ENCODE peak calls at places on chromosomes 11 and 22, in nine cellular contexts. Q is mesendoderm, S is RWPE1, P is choroid plexus epithelial cell, D is memory B cell, X is renal cortical epithelial cell, Y is SW 1271, W is NCI-H1092 treated with DMSO at 0.1 percent for 48 hours, Z is adipocyte. L is an unnamed sample.

GRCh38 chr11:118620529-118621070 is 13.2 kb downstream of the PHLDB1 start:
- DNase-seq in Q (no peak), S (no peak), P (no peak), D (no peak), X (no peak), Y (peak; percentile 80), W (no peak), Z (no peak), L (no peak)

GRCh38 chr11:46436113-46436512 is 44.5 kb upstream of the CHRM4 start:
- DNase-seq in Q (no peak), S (no peak), P (no peak), D (no peak), X (no peak), Y (no peak), W (peak; percentile 77), Z (no peak), L (no peak)

GRCh38 chr22:43262990-43263644 is 76.2 kb upstream of the TTLL12 start:
- DNase-seq in Q (no peak), S (no peak), P (peak; percentile 45), D (no peak), X (no peak), Y (no peak), W (no peak), Z (no peak), L (no peak)

GRCh38 chr22:19122752-19123492 is 710 bp upstream of the DGCR2 start:
- DNase-seq in Q (peak; percentile 69), S (no peak), P (peak; percentile 38), D (no peak), X (no peak), Y (no peak), W (peak; percentile 30), Z (peak; percentile 53), L (no peak)

GRCh38 chr11:65436412-65437032 is 13.9 kb downstream of the NEAT1 start:
- DNase-seq in Q (no peak), S (no peak), P (peak; percentile 74), D (no peak), X (peak; percentile 41), Y (no peak), W (no peak), Z (peak; percentile 10), L (no peak)

GRCh38 chr11:117528061-117528780 is 200.6 kb downstream of the CEP164 start:
- DNase-seq in Q (no peak), S (no peak), P (no peak), D (no peak), X (peak; percentile 7), Y (no peak), W (peak; percentile 37), Z (no peak), L (peak; percentile 14)

GRCh38 chr11:33779849-33780528 is 5.7 kb upstream of the FBXO3 start:
- DNase-seq in Q (peak; percentile 50), S (no peak), P (peak; percentile 92), D (no peak), X (peak; percentile 75), Y (no peak), W (no peak), Z (peak; percentile 77), L (no peak)

GRCh38 chr11:130006929-130007328 is 4.3 kb upstream of the PRDM10 start:
- DNase-seq in Q (no peak), S (no peak), P (no peak), D (no peak), X (no peak), Y (no peak), W (no peak), Z (no peak), L (no peak)

GRCh38 chr11:117477721-117478120 is 150.1 kb downstream of the CEP164 start:
- DNase-seq in Q (no peak), S (no peak), P (no peak), D (no peak), X (no peak), Y (no peak), W (no peak), Z (no peak), L (no peak)

GRCh38 chr11:45918331-45918941 is 759 bp upstream of the PEX16 start:
- DNase-seq in Q (peak; percentile 73), S (peak; percentile 84), P (peak; percentile 78), D (no peak), X (peak; percentile 39), Y (peak; percentile 80), W (peak; percentile 88), Z (peak; percentile 93), L (peak; percentile 88)

GRCh38 chr11:2444301-2445106 is at the start of the genes KCNQ1 and TRPM5:
- DNase-seq in Q (peak; percentile 37), S (peak; percentile 63), P (no peak), D (peak; percentile 79), X (no peak), Y (peak; percentile 33), W (peak; percentile 29), Z (peak; percentile 7), L (peak; percentile 80)

GRCh38 chr22:44940121-44940520 is 69.7 kb downstream of the PHF21B start:
- DNase-seq in Q (peak; percentile 22), S (no peak), P (no peak), D (no peak), X (no peak), Y (no peak), W (no peak), Z (no peak), L (no peak)

GRCh38 chr22:19786959-19787848 is 26.6 kb downstream of the TBX1 start:
- DNase-seq in Q (no peak), S (no peak), P (no peak), D (no peak), X (no peak), Y (no peak), W (no peak), Z (no peak), L (no peak)

GRCh38 chr11:30281476-30282288 is 41.2 kb upstream of the ARL14EP start:
- DNase-seq in Q (no peak), S (no peak), P (no peak), D (no peak), X (no peak), Y (no peak), W (no peak), Z (no peak), L (no peak)

GRCh38 chr22:36413022-36413770 is 25.4 kb upstream of the MYH9 start:
- DNase-seq in Q (peak; percentile 91), S (peak; percentile 26), P (no peak), D (no peak), X (peak; percentile 79), Y (no peak), W (no peak), Z (no peak), L (no peak)

GRCh38 chr11:117822031-117822521 is 2.5 kb downstream of the FXYD2 start:
- DNase-seq in Q (peak; percentile 49), S (no peak), P (peak; percentile 46), D (peak; percentile 55), X (no peak), Y (no peak), W (no peak), Z (peak; percentile 21), L (no peak)

GRCh38 chr22:40484906-40485660 is 114.7 kb downstream of the SGSM3 start:
- DNase-seq in Q (no peak), S (no peak), P (peak; percentile 46), D (no peak), X (no peak), Y (no peak), W (no peak), Z (peak; percentile 75), L (no peak)

GRCh38 chr11:78973833-78974232 is 399.2 kb upstream of the NARS2 start:
- DNase-seq in Q (no peak), S (no peak), P (no peak), D (no peak), X (no peak), Y (no peak), W (no peak), Z (no peak), L (no peak)

GRCh38 chr22:49033616-49034015 is 794.1 kb downstream of the BRD1 start:
- DNase-seq in Q (no peak), S (no peak), P (no peak), D (no peak), X (no peak), Y (no peak), W (no peak), Z (no peak), L (no peak)

GRCh38 chr11:103851166-103851651 is 185.2 kb upstream of the DDI1 start:
- DNase-seq in Q (no peak), S (no peak), P (peak; percentile 88), D (no peak), X (peak; percentile 97), Y (no peak), W (no peak), Z (peak; percentile 46), L (no peak)

GRCh38 chr22:17334983-17335382 is 34.3 kb upstream of the CECR2 start:
- DNase-seq in Q (no peak), S (no peak), P (no peak), D (no peak), X (no peak), Y (no peak), W (no peak), Z (no peak), L (no peak)

GRCh38 chr11:82547163-82547560 is 186.5 kb downstream of the FAM181B start:
- DNase-seq in Q (no peak), S (no peak), P (no peak), D (no peak), X (no peak), Y (no peak), W (no peak), Z (no peak), L (peak; percentile 60)

GRCh38 chr11:99422581-99423434 is 402.1 kb downstream of the CNTN5 start:
- DNase-seq in Q (peak; percentile 69), S (no peak), P (peak; percentile 43), D (no peak), X (no peak), Y (no peak), W (no peak), Z (peak; percentile 2), L (no peak)

GRCh38 chr11:20501971-20502370 is 97.4 kb upstream of the SLC6A5 start:
- DNase-seq in Q (no peak), S (no peak), P (no peak), D (no peak), X (peak; percentile 5), Y (no peak), W (no peak), Z (no peak), L (peak; percentile 66)

GRCh38 chr11:130403301-130403804 is 25.1 kb downstream of the ADAMTS8 start:
- DNase-seq in Q (no peak), S (peak; percentile 67), P (peak; percentile 93), D (no peak), X (peak; percentile 83), Y (no peak), W (no peak), Z (peak; percentile 94), L (no peak)

GRCh38 chr11:19076744-19077589 is 16.4 kb upstream of the MRGPRX2 start:
- DNase-seq in Q (peak; percentile 51), S (peak; percentile 57), P (peak; percentile 61), D (peak; percentile 66), X (peak; percentile 16), Y (peak; percentile 5), W (peak; percentile 49), Z (peak; percentile 77), L (peak; percentile 43)

GRCh38 chr22:49650336-49651241 is 177.1 kb downstream of the BRD1 start:
- DNase-seq in Q (no peak), S (no peak), P (no peak), D (no peak), X (no peak), Y (no peak), W (no peak), Z (no peak), L (no peak)

GRCh38 chr11:72648737-72649136 is 25.5 kb downstream of the PDE2A start:
- DNase-seq in Q (no peak), S (no peak), P (no peak), D (no peak), X (no peak), Y (no peak), W (no peak), Z (no peak), L (no peak)

GRCh38 chr11:69984457-69985261 is 93.5 kb upstream of the ANO1 start:
- DNase-seq in Q (peak; percentile 91), S (no peak), P (no peak), D (no peak), X (no peak), Y (no peak), W (no peak), Z (no peak), L (no peak)

GRCh38 chr11:45872513-45873356 is 12.7 kb upstream of the MAPK8IP1 start:
- DNase-seq in Q (peak; percentile 94), S (peak; percentile 57), P (peak; percentile 89), D (peak; percentile 40), X (peak; percentile 27), Y (peak; percentile 37), W (peak; percentile 58), Z (peak; percentile 79), L (peak; percentile 55)

GRCh38 chr11:1913271-1914060 is 6.0 kb upstream of the TNNT3 start:
- DNase-seq in Q (no peak), S (no peak), P (no peak), D (no peak), X (no peak), Y (no peak), W (no peak), Z (no peak), L (no peak)